ENCODE peak calls at places on chromosomes 4 and X, in eight cellular contexts. R is thyroid gland, O is heart left ventricle, Q is adrenal gland, P is Peyer's patch, W is ovary, C is tibial nerve, Y is right lobe of liver. S is an unnamed sample.

GRCh38 chrX:68163446-68163845 is 269.8 kb downstream of the OPHN1 start:
- DNase-seq in R (no peak), O (no peak), Q (no peak), P (no peak), W (no peak), C (no peak), Y (no peak), S (no peak)

GRCh38 chr4:186651624-186652023 is 72.0 kb downstream of the FAT1 start:
- DNase-seq in R (peak; percentile 20), O (peak; percentile 75), Q (peak; percentile 36), P (no peak), W (no peak), C (peak; percentile 40), Y (peak; percentile 51), S (peak; percentile 93)

GRCh38 chr4:10008208-10009005 is 12.9 kb downstream of the SLC2A9 start:
- DNase-seq in R (no peak), O (no peak), Q (no peak), P (no peak), W (no peak), C (no peak), Y (no peak), S (no peak)

GRCh38 chr4:168634276-168634802 is 137.5 kb downstream of the PALLD start:
- DNase-seq in R (peak; percentile 76), O (no peak), Q (no peak), P (no peak), W (peak; percentile 33), C (no peak), Y (no peak), S (no peak)

GRCh38 chr4:65661469-65661868 is 8.8 kb downstream of the EPHA5 start:
- DNase-seq in R (peak; percentile 93), O (no peak), Q (no peak), P (no peak), W (no peak), C (no peak), Y (no peak), S (no peak)

GRCh38 chr4:129131343-129131742 is 35.4 kb downstream of the C4orf33 start:
- DNase-seq in R (no peak), O (no peak), Q (no peak), P (no peak), W (no peak), C (no peak), Y (no peak), S (no peak)

GRCh38 chr4:175536852-175537453 is 275.1 kb downstream of the GPM6A start:
- DNase-seq in R (no peak), O (no peak), Q (no peak), P (no peak), W (no peak), C (no peak), Y (no peak), S (no peak)

GRCh38 chr4:154491341-154491679 is 289 bp downstream of the DCHS2 start:
- DNase-seq in R (peak; percentile 16), O (no peak), Q (no peak), P (no peak), W (no peak), C (no peak), Y (no peak), S (no peak)

GRCh38 chr4:20252656-20253271 is 1.1 kb downstream of the SLIT2 start:
- DNase-seq in R (peak; percentile 34), O (peak; percentile 47), Q (peak; percentile 56), P (no peak), W (peak; percentile 31), C (peak; percentile 20), Y (peak; percentile 43), S (peak; percentile 27)

GRCh38 chr4:129240816-129241215 is 144.9 kb downstream of the C4orf33 start:
- DNase-seq in R (no peak), O (no peak), Q (no peak), P (no peak), W (no peak), C (no peak), Y (peak; percentile 72), S (peak; percentile 22)

GRCh38 chr4:16289872-16290554 is 63.7 kb upstream of the TAPT1 start:
- DNase-seq in R (no peak), O (no peak), Q (no peak), P (no peak), W (no peak), C (no peak), Y (no peak), S (peak; percentile 8)

GRCh38 chrX:11193035-11193469 is 81.9 kb downstream of the HCCS start:
- DNase-seq in R (no peak), O (no peak), Q (no peak), P (no peak), W (no peak), C (no peak), Y (no peak), S (no peak)

DNA sequence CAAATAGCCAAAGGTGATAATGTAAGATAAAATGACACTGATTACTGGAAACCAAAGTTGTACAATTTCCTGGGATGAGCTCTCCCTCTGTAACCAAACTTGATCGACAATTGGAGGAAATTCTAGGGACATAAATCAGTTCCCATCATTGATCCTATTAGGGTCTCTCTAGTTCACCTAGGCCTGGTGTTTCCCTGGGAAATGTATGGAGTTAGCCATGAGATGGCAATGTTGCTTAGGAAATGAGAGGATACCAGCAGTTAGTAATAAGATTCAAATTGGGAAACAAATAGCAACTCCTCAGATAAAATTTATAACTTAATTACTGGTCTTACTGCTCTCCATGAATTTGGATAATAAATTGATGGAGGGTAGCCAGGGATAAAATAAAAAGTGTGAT is 52.2 kb downstream of the SPATA18 start:
- DNase-seq in R (no peak), O (no peak), Q (no peak), P (no peak), W (no peak), C (no peak), Y (no peak), S (no peak)
- TF ChIP-seq CTCF in R (no peak), O (no peak), Q (no peak), P (peak; percentile 3), W (no peak), C (no peak), Y (peak; percentile 18), S (no peak)

DNA sequence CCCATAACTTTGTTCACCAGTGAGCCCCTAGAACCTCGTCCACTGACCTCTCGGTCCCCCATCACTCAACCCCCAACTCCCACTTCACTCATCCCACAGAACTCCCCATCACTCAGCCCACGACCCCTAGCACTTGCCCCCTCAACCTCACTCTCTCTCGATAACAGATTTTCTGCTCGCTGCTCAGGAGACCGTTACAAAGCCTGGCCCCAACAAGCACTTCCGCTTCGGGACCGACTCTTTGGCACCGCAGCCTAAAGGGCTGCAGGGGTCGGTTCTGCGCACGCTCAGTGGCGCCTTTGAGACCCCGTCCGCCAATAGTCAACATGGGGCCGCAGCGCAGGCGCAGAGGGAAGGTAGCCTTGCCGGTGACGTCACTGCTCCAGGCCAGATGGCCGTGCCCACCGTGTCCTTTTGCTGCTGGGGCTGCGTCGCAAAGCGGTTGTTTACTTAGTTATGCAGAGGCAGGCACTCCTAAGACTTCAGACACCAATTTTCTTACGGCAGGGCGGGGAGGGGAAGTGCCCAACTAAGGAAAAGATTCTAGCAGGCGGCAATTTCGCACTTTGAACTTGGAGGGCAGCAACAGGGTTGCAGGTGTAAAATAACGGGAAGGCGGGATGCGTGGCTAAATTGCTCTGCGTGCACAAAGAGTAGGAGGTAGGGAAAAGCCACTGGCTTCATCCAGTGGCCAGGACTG is at the start of gene ZNF182:
- DNase-seq in R (peak; percentile 96), O (peak; percentile 96), Q (peak; percentile 95), P (peak; percentile 91), W (peak; percentile 89), C (peak; percentile 83), Y (peak; percentile 92), S (peak; percentile 96)
- TF ChIP-seq POLR2A in R (peak; percentile 73), O (no peak), Q (peak; percentile 68), P (peak; percentile 25), W (peak; percentile 42), C (peak; percentile 68), Y (peak; percentile 67), S (peak; percentile 29)

GRCh38 chr4:177064116-177064515 is 245.6 kb upstream of the NEIL3 start:
- DNase-seq in R (no peak), O (no peak), Q (no peak), P (no peak), W (no peak), C (no peak), Y (no peak), S (no peak)

GRCh38 chr4:177070533-177070932 is 239.1 kb upstream of the NEIL3 start:
- DNase-seq in R (no peak), O (no peak), Q (no peak), P (no peak), W (no peak), C (no peak), Y (no peak), S (no peak)

GRCh38 chr4:177066746-177067145 is 242.9 kb upstream of the NEIL3 start:
- DNase-seq in R (no peak), O (no peak), Q (no peak), P (no peak), W (no peak), C (no peak), Y (no peak), S (no peak)

DNA sequence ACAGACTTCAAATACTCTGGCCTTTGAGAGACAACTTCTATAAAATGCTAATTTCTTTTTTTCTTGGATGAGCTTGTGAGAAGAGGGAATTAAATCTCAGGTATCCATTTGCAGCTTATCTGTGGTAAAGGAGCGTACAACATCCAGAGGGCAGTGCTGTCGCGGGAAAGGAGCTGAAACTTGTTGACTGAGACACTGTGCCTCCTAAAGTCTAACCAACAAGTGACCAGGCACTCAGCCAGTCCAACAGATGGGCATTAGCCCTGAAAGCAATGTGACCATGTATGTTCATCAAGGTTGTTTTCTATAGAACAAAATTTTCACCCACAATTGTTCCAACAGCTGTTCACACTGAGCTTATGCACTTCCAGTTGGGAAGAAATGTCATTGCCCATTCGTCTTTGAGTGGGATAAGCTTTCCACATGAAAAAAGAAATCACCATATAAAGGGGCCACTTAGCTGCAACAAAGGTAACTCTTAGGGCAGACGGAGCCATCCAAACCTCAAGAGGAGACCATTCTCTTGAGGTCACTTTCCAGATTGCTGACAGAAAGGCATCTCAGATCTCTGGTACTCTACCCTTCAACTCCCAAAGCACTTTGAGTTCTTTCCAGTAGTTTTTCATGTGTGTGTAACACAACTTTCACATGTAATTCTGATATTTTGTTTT is 244.8 kb upstream of the NEIL3 start:
- DNase-seq in R (no peak), O (no peak), Q (no peak), P (no peak), W (no peak), C (no peak), Y (no peak), S (no peak)
- TF ChIP-seq CTCF in R (no peak), O (no peak), Q (no peak), P (no peak), W (no peak), C (no peak), Y (no peak), S (no peak)

GRCh38 chrX:38817004-38817703 is 15.9 kb downstream of the MID1IP1 start:
- DNase-seq in R (peak; percentile 50), O (peak; percentile 61), Q (no peak), P (peak; percentile 51), W (peak; percentile 71), C (no peak), Y (peak; percentile 42), S (peak; percentile 42)
- TF ChIP-seq POLR2A in R (no peak), O (no peak), Q (no peak), P (no peak), W (no peak), C (no peak), Y (no peak), S (no peak)